ENCODE peak calls at places on chromosome 4, in four cellular contexts. V, R, L and N are unnamed samples.

GRCh38 chr4:86107112-86107511 is 252.7 kb downstream of the MAPK10 start:
- DNase-seq in V (no peak), R (no peak), L (no peak), N (no peak)

GRCh38 chr4:129230836-129231235 is 134.9 kb downstream of the C4orf33 start:
- DNase-seq in V (no peak), R (no peak), L (no peak), N (no peak)

GRCh38 chr4:123748806-123749205 is 352.2 kb downstream of the SPRY1 start:
- DNase-seq in V (no peak), R (no peak), L (no peak), N (no peak)

GRCh38 chr4:183533698-183534097 is 28.8 kb downstream of the ING2 start:
- DNase-seq in V (no peak), R (no peak), L (no peak), N (no peak)

GRCh38 chr4:182645511-182645910 is 271.7 kb downstream of the DCTD start:
- DNase-seq in V (no peak), R (no peak), L (no peak), N (no peak)

GRCh38 chr4:102707150-102707549 is 53.6 kb downstream of the MANBA start:
- DNase-seq in V (no peak), R (no peak), L (no peak), N (no peak)

GRCh38 chr4:173526724-173527102 is 3.3 kb downstream of the HAND2 start:
- DNase-seq in V (no peak), R (no peak), L (no peak), N (no peak)

GRCh38 chr4:165874799-165875371 is 1.8 kb downstream of the TLL1 start:
- DNase-seq in V (no peak), R (no peak), L (peak), N (no peak)

GRCh38 chr4:8864912-8865680 is 6.5 kb downstream of the HMX1 start:
- DNase-seq in V (no peak), R (no peak), L (no peak), N (no peak)

GRCh38 chr4:70544279-70544870 is 26.0 kb downstream of the AMTN start:
- DNase-seq in V (no peak), R (no peak), L (peak), N (no peak)

GRCh38 chr4:24798036-24798610 is 2.8 kb downstream of the SOD3 start:
- DNase-seq in V (no peak), R (no peak), L (no peak), N (no peak)

GRCh38 chr4:150316332-150317205 is 238.3 kb downstream of the DCLK2 start:
- DNase-seq in V (peak), R (no peak), L (no peak), N (peak)

GRCh38 chr4:137198791-137199190 is 333.5 kb downstream of the PCDH18 start:
- DNase-seq in V (no peak), R (no peak), L (no peak), N (no peak)

GRCh38 chr4:105679186-105679585 is 29.3 kb downstream of the INTS12 start:
- DNase-seq in V (no peak), R (no peak), L (no peak), N (no peak)

GRCh38 chr4:155428128-155428527 is 51.4 kb upstream of the MAP9 start:
- DNase-seq in V (no peak), R (no peak), L (no peak), N (no peak)

GRCh38 chr4:184446132-184446531 is 28.2 kb downstream of the IRF2 start:
- DNase-seq in V (no peak), R (no peak), L (no peak), N (no peak)

GRCh38 chr4:137267024-137267423 is 265.3 kb downstream of the PCDH18 start:
- DNase-seq in V (peak), R (no peak), L (no peak), N (no peak)

GRCh38 chr4:29309050-29309449 is 1411.1 kb upstream of the PCDH7 start:
- DNase-seq in V (no peak), R (no peak), L (no peak), N (no peak)

GRCh38 chr4:24979554-24979953 is 51.2 kb downstream of the LGI2 start:
- DNase-seq in V (no peak), R (no peak), L (no peak), N (no peak)

GRCh38 chr4:7805533-7806079 is 134.1 kb downstream of the AFAP1 start:
- DNase-seq in V (peak), R (no peak), L (no peak), N (no peak)

GRCh38 chr4:41505161-41505653 is 32.8 kb upstream of the LIMCH1 start:
- DNase-seq in V (no peak), R (no peak), L (no peak), N (peak)

GRCh38 chr4:6910340-6910959 is 824 bp downstream of the TBC1D14 start:
- DNase-seq in V (no peak), R (no peak), L (no peak), N (no peak)

GRCh38 chr4:152289963-152290362 is 245.9 kb downstream of the FBXW7 start:
- DNase-seq in V (no peak), R (no peak), L (no peak), N (no peak)

GRCh38 chr4:6095023-6095817 is 77.0 kb upstream of the C4orf50 start:
- DNase-seq in V (no peak), R (peak), L (no peak), N (no peak)

GRCh38 chr4:125728568-125728967 is 413.8 kb downstream of the FAT4 start:
- DNase-seq in V (peak), R (no peak), L (no peak), N (no peak)

GRCh38 chr4:7769936-7770674 is 169.6 kb downstream of the AFAP1 start:
- DNase-seq in V (peak), R (peak), L (peak), N (no peak)

GRCh38 chr4:6250235-6250983 is 19.2 kb upstream of the WFS1 start:
- DNase-seq in V (peak), R (no peak), L (peak), N (peak)

GRCh38 chr4:184471872-184472539 is 2.3 kb downstream of the IRF2 start:
- DNase-seq in V (no peak), R (peak), L (no peak), N (no peak)

GRCh38 chr4:17414392-17414791 is 97.5 kb downstream of the QDPR start:
- DNase-seq in V (no peak), R (no peak), L (no peak), N (no peak)

GRCh38 chr4:25865586-25865985 is 2.8 kb upstream of the SEL1L3 start:
- DNase-seq in V (no peak), R (no peak), L (no peak), N (no peak)

GRCh38 chr4:26692014-26692726 is 108.3 kb downstream of the TBC1D19 start:
- DNase-seq in V (no peak), R (no peak), L (no peak), N (no peak)

GRCh38 chr4:84928089-84928488 is 38.4 kb downstream of the WDFY3 start:
- DNase-seq in V (no peak), R (no peak), L (no peak), N (no peak)

GRCh38 chr4:45099471-45099870 is 373.1 kb upstream of the GNPDA2 start:
- DNase-seq in V (no peak), R (no peak), L (no peak), N (no peak)

GRCh38 chr4:49516796-49517195 is 530.7 kb downstream of the CWH43 start:
- DNase-seq in V (no peak), R (no peak), L (no peak), N (no peak)

GRCh38 chr4:118280501-118281218 is 72.1 kb downstream of the PRSS12 start:
- DNase-seq in V (peak), R (peak), L (peak), N (peak)